ENCODE peak calls at places on chromosomes 3 and 15, in six cellular contexts. D, V, N, F, W and R are unnamed samples.

GRCh38 chr3:149658444-149659172 is 783 bp upstream of the WWTR1 start:
- DNase-seq in D (peak), V (no peak), N (peak), F (peak), W (peak), R (peak)

GRCh38 chr15:26804063-26804804 is 31.4 kb upstream of the GABRB3 start:
- DNase-seq in D (no peak), V (no peak), N (no peak), F (no peak), W (no peak), R (no peak)

GRCh38 chr3:163692484-163692883 is 1385.8 kb downstream of the SI start:
- DNase-seq in D (no peak), V (no peak), N (no peak), F (no peak), W (no peak), R (no peak)

GRCh38 chr3:170117134-170117533 is 64.4 kb downstream of the PHC3 start:
- DNase-seq in D (peak), V (no peak), N (no peak), F (no peak), W (no peak), R (no peak)

GRCh38 chr3:168159473-168159872 is 63.7 kb upstream of the GOLIM4 start:
- DNase-seq in D (no peak), V (no peak), N (no peak), F (no peak), W (no peak), R (no peak)

GRCh38 chr3:188584958-188585689 is 431.2 kb downstream of the LPP start:
- DNase-seq in D (peak), V (no peak), N (no peak), F (no peak), W (no peak), R (no peak)

GRCh38 chr3:11452988-11453847 is 181.0 kb downstream of the ATG7 start:
- DNase-seq in D (peak), V (peak), N (peak), F (peak), W (peak), R (no peak)

GRCh38 chr3:160810360-160810759 is 54.3 kb downstream of the PPM1L start:
- DNase-seq in D (no peak), V (no peak), N (no peak), F (no peak), W (peak), R (no peak)

GRCh38 chr3:46006646-46007045 is 11.0 kb upstream of the FYCO1 start:
- DNase-seq in D (peak), V (no peak), N (no peak), F (peak), W (peak), R (no peak)

GRCh38 chr3:47251689-47252088 is 30.9 kb downstream of the KIF9 start:
- DNase-seq in D (no peak), V (no peak), N (no peak), F (no peak), W (no peak), R (no peak)

GRCh38 chr3:89426060-89426459 is 318.6 kb downstream of the EPHA3 start:
- DNase-seq in D (no peak), V (no peak), N (no peak), F (no peak), W (no peak), R (no peak)

GRCh38 chr3:150925751-150926201 is 20.5 kb upstream of the MINDY4B start:
- DNase-seq in D (peak), V (no peak), N (peak), F (peak), W (peak), R (peak)

GRCh38 chr15:97972366-97972765 is 11.9 kb downstream of the ARRDC4 start:
- DNase-seq in D (no peak), V (no peak), N (no peak), F (no peak), W (no peak), R (no peak)

GRCh38 chr15:97968380-97968779 is 7.9 kb downstream of the ARRDC4 start:
- DNase-seq in D (peak), V (no peak), N (no peak), F (peak), W (peak), R (no peak)

GRCh38 chr15:97962263-97962662 is 1.8 kb downstream of the ARRDC4 start:
- DNase-seq in D (no peak), V (no peak), N (no peak), F (no peak), W (no peak), R (no peak)

GRCh38 chr15:97963779-97964178 is 3.3 kb downstream of the ARRDC4 start:
- DNase-seq in D (no peak), V (no peak), N (no peak), F (no peak), W (no peak), R (no peak)

DNA sequence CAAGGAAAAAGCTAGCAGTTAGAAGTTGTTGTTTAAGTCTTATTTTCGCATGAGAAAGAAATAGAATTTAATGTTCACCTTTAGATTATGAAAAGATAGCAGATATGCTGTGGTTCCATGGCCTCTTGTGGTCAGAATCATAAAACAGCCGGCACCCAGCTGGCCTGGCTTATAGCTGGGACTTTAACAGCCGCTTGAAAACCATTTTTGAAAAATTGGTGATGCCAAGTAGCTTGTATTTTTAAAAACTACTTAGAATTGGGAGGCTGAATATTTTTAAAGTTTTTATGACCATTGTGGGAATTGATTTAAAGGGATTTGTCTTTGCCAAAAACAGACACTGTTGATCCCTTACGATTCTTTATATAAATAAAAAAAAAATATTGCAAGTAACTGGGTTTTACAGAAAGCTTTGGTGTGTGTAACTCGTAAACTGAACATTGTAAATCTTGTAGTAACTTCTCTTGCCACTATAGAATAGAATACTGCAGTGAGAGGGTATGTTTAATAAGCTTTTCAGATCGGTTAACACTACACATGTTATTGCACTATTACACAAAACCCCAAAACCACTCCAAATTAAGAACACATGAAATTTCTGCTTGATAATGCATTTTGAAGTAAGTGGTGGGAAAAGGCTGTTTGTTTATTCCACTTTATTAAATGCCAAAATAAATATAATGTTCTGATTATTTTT is 6.6 kb downstream of the ARRDC4 start:
- DNase-seq in D (no peak), V (no peak), N (no peak), F (no peak), W (no peak), R (no peak)
- TF ChIP-seq CTCF in D (no peak), V (no peak), N (no peak), F (no peak), W (no peak), R (no peak)

GRCh38 chr3:27535809-27536392 is 51.7 kb upstream of the SLC4A7 start:
- DNase-seq in D (no peak), V (no peak), N (no peak), F (no peak), W (peak), R (no peak)

GRCh38 chr3:27536451-27536850 is 52.3 kb upstream of the SLC4A7 start:
- DNase-seq in D (no peak), V (no peak), N (no peak), F (no peak), W (no peak), R (no peak)

GRCh38 chr3:27532426-27532825 is 48.2 kb upstream of the SLC4A7 start:
- DNase-seq in D (no peak), V (no peak), N (no peak), F (no peak), W (no peak), R (no peak)

GRCh38 chr3:27532931-27533607 is 48.9 kb upstream of the SLC4A7 start:
- DNase-seq in D (no peak), V (no peak), N (no peak), F (no peak), W (peak), R (no peak)

DNA sequence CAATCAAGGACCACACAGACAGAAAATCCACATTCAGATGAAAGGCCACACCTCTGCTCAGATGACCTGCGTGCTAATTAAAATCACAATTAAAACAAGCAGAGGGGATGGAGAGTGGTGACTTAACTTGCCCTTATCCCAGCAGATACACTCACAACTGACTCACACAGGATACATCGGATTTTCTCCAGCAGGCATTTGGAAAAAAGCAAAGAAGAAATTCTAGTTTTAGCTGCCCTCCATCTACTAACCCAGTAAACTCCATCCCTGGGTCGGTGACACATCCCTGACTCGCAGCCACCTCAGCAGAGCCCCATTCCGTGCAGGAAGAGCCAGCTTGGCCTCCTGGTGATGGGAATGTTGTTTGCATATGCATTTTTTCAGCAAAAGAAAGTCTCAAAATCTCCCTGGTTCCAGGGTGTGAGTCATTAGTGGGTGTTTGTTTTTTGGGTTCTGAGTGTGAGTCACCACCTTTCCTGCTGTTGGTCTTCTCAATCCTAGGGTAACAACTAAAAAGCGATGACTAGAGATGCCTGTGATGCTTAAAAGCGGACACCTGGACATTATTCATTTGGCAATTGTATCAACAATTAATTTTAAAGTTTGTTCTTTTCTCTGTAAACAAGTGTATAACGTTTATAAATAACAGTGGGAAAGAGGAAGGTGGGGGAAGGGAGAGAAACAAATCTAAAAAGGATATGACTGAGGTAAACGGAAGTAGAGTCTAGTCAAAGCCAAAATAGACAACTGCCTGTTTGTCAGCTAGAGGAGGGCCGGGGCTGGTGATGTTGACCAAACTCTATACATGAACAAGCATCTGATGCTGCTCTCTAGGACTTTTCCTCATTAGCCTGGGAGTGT is 49.8 kb upstream of the SLC4A7 start:
- DNase-seq in D (peak), V (no peak), N (no peak), F (peak), W (peak), R (no peak)
- TF ChIP-seq CTCF in D (peak), V (no peak), N (no peak), F (peak), W (peak), R (no peak)

DNA sequence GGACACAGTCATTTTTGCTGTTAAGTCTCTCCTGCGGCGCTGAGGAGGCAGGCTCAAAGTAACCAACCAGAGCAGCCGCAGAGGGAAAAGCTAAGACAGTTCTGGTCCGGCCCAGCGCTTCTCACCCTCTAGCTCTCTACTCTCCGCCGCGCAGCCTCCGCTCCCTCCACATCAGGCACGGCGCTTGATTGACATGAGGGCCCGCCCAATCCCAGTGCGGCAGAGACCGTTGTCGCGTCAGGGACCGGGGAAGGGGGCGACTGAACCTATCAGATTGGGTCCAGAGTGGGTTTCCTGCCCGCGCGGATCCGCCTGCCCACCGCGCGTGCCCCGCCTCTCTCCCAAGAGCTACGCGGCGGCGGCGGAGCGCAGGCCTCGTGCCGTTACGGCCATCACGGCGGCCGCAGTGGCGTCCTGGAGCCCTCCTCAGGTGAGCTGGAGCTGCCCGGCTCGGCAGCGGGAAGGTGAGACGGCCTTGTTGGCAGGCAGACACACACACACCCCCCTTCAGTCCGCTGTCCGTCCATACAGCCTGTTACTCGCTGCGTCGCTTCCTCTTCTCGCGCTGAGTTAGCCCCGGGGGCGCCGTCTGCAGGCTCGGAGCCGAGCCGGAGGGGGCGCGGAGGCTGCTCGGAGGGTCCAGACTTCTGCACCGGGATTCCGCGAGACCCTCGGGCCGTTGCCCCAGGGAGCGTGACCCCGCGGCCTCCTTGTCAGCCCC is at the start of gene NCK1:
- DNase-seq in D (peak), V (peak), N (peak), F (peak), W (peak), R (peak)
- TF ChIP-seq CTCF in D (no peak), V (no peak), N (peak), F (peak), W (no peak), R (no peak)

GRCh38 chr3:144687862-144688261 is 716.2 kb downstream of the DIPK2A start:
- DNase-seq in D (no peak), V (no peak), N (peak), F (no peak), W (no peak), R (no peak)
- TF ChIP-seq CTCF in D (no peak), V (no peak), N (peak), F (no peak), W (no peak), R (no peak)

GRCh38 chr3:85576091-85576690 is 617.4 kb downstream of the CADM2 start:
- DNase-seq in D (peak), V (no peak), N (peak), F (peak), W (no peak), R (peak)
- TF ChIP-seq CTCF in D (peak), V (peak), N (peak), F (peak), W (peak), R (peak)

GRCh38 chr15:45110256-45110820 is 3.6 kb downstream of the DUOX2 start:
- DNase-seq in D (no peak), V (no peak), N (no peak), F (no peak), W (no peak), R (no peak)
- TF ChIP-seq CTCF in D (no peak), V (no peak), N (peak), F (no peak), W (no peak), R (no peak)

GRCh38 chr3:122697952-122698625 is 17.4 kb downstream of the PARP14 start:
- DNase-seq in D (peak), V (no peak), N (no peak), F (no peak), W (peak), R (no peak)
- TF ChIP-seq CTCF in D (no peak), V (no peak), N (no peak), F (no peak), W (no peak), R (no peak)

DNA sequence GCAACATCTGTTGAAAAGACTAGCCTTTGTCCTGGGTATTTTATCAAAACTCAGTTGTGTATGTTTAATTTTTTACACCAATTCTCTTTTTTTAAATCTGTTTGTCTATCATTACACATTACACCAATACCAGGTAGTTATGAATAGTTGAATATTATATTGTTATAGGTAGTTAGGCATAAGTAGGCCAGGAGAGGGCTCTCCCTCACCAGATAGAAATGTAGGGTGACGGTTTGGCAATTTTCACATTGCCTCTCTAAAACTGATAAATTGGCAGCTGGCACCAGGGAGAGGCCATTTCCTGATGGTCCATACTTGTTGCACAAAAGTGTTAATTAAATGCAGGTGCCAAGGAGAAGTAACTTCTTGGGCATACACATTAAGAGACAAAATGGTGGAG is 483.1 kb upstream of the EPHA6 start:
- DNase-seq in D (peak), V (no peak), N (no peak), F (no peak), W (no peak), R (no peak)
- TF ChIP-seq CTCF in D (peak), V (peak), N (no peak), F (no peak), W (no peak), R (no peak)